ENCODE peak calls at places on chromosomes 16 and 17, in six cellular contexts. C is SK-N-SH, T is GM12878, V is IMR-90, I is A549, S is GM23248. A is an unnamed sample.
A peak's percentile ranks its signal among the peaks of the same experiment; 100 is the strongest.

GRCh38 chr16:53864819-53865491 is 161.0 kb downstream of the FTO start:
- DNase-seq in C (no peak), T (no peak), V (peak; percentile 24), I (peak; percentile 4), S (peak; percentile 57), A (no peak)

GRCh38 chr16:55379876-55380390 is 55.9 kb downstream of the IRX6 start:
- DNase-seq in C (no peak), T (no peak), V (no peak), I (no peak), S (no peak), A (no peak)

GRCh38 chr16:50478773-50479149 is 69.4 kb upstream of the NKD1 start:
- DNase-seq in C (no peak), T (no peak), V (no peak), I (no peak), S (no peak), A (no peak)

GRCh38 chr16:53219795-53220194 is 165.0 kb downstream of the CHD9 start:
- DNase-seq in C (no peak), T (no peak), V (peak; percentile 69), I (no peak), S (peak; percentile 65), A (no peak)

GRCh38 chr17:66687570-66688284 is 147.2 kb upstream of the CACNG5 start:
- DNase-seq in C (no peak), T (no peak), V (no peak), I (no peak), S (no peak), A (no peak)

GRCh38 chr16:85136213-85136704 is 24.0 kb upstream of the CIBAR2 start:
- DNase-seq in C (no peak), T (peak; percentile 28), V (no peak), I (no peak), S (no peak), A (no peak)

GRCh38 chr16:27235055-27235937 is 32.0 kb downstream of the KDM8 start:
- DNase-seq in C (peak; percentile 71), T (peak; percentile 38), V (peak; percentile 85), I (peak; percentile 40), S (peak; percentile 92), A (peak; percentile 65)

GRCh38 chr16:3797904-3798811 is 80.8 kb upstream of the TRAP1 start:
- DNase-seq in C (no peak), T (no peak), V (no peak), I (no peak), S (no peak), A (peak; percentile 14)

GRCh38 chr17:66567234-66568170 is 265.1 kb downstream of the PRKCA start:
- DNase-seq in C (peak; percentile 71), T (peak; percentile 23), V (peak; percentile 88), I (peak; percentile 78), S (peak; percentile 88), A (peak; percentile 79)

GRCh38 chr16:17529982-17530760 is 59.4 kb upstream of the XYLT1 start:
- DNase-seq in C (no peak), T (peak; percentile 51), V (no peak), I (no peak), S (no peak), A (no peak)

GRCh38 chr16:84062734-84063640 is 20.4 kb upstream of the SLC38A8 start:
- DNase-seq in C (peak; percentile 86), T (no peak), V (peak; percentile 74), I (peak; percentile 82), S (peak; percentile 81), A (peak; percentile 92)

GRCh38 chr16:14502932-14503741 is 126.9 kb downstream of the PARN start:
- DNase-seq in C (no peak), T (peak; percentile 79), V (peak; percentile 76), I (no peak), S (peak; percentile 66), A (no peak)

GRCh38 chr16:8935989-8936388 is 27.7 kb downstream of the USP7 start:
- DNase-seq in C (peak; percentile 39), T (no peak), V (no peak), I (no peak), S (no peak), A (peak; percentile 45)

GRCh38 chr17:43418441-43419374 is 19.9 kb downstream of the ARL4D start:
- DNase-seq in C (no peak), T (no peak), V (peak; percentile 92), I (peak; percentile 97), S (peak; percentile 97), A (peak; percentile 22)

GRCh38 chr17:45663772-45664171 is 120.3 kb upstream of the CRHR1 start:
- DNase-seq in C (no peak), T (no peak), V (no peak), I (no peak), S (no peak), A (no peak)

GRCh38 chr17:17778308-17779014 is 58.3 kb downstream of the SREBF1 start:
- DNase-seq in C (peak; percentile 68), T (no peak), V (peak; percentile 81), I (no peak), S (peak; percentile 21), A (no peak)

GRCh38 chr17:67203818-67204217 is 41.2 kb downstream of the HELZ start:
- DNase-seq in C (no peak), T (no peak), V (no peak), I (no peak), S (no peak), A (no peak)

GRCh38 chr16:57786632-57787518 is 15.4 kb downstream of the KIFC3 start:
- DNase-seq in C (no peak), T (no peak), V (peak; percentile 52), I (no peak), S (peak; percentile 59), A (no peak)

GRCh38 chr16:46757339-46758050 is 9.4 kb upstream of the MYLK3 start:
- DNase-seq in C (peak; percentile 92), T (no peak), V (peak; percentile 7), I (no peak), S (no peak), A (peak; percentile 28)

GRCh38 chr17:64736804-64737492 is 74.8 kb upstream of the SMURF2 start:
- DNase-seq in C (peak; percentile 30), T (no peak), V (peak; percentile 72), I (no peak), S (peak; percentile 69), A (peak; percentile 9)

GRCh38 chr17:13024033-13024432 is 6.2 kb upstream of the ELAC2 start:
- DNase-seq in C (no peak), T (no peak), V (no peak), I (no peak), S (no peak), A (no peak)

GRCh38 chr17:71978435-71978834 is 142.4 kb upstream of the SOX9 start:
- DNase-seq in C (no peak), T (no peak), V (no peak), I (no peak), S (no peak), A (no peak)

GRCh38 chr17:66540131-66540781 is 237.8 kb downstream of the PRKCA start:
- DNase-seq in C (peak; percentile 48), T (no peak), V (peak; percentile 91), I (no peak), S (peak; percentile 95), A (peak; percentile 69)

GRCh38 chr17:17834974-17835373 is 1.8 kb downstream of the SREBF1 start:
- DNase-seq in C (no peak), T (no peak), V (no peak), I (no peak), S (no peak), A (no peak)

GRCh38 chr17:21293846-21294240 is 9.3 kb downstream of the MAP2K3 start:
- DNase-seq in C (peak; percentile 24), T (no peak), V (no peak), I (no peak), S (no peak), A (no peak)

GRCh38 chr16:30139895-30140481 is 17.0 kb upstream of the MAPK3 start:
- DNase-seq in C (no peak), T (no peak), V (no peak), I (no peak), S (no peak), A (no peak)

GRCh38 chr17:290121-290521 is 62.5 kb downstream of the RPH3AL start:
- DNase-seq in C (no peak), T (no peak), V (no peak), I (no peak), S (no peak), A (no peak)

GRCh38 chr17:32445497-32445896 is 1.2 kb downstream of the PSMD11 start:
- DNase-seq in C (no peak), T (no peak), V (no peak), I (no peak), S (no peak), A (no peak)

GRCh38 chr16:66516172-66516807 is 33.6 kb downstream of the TK2 start:
- DNase-seq in C (no peak), T (no peak), V (no peak), I (no peak), S (peak; percentile 65), A (no peak)

GRCh38 chr16:66515543-66516171 is 34.3 kb downstream of the TK2 start:
- DNase-seq in C (no peak), T (no peak), V (peak; percentile 37), I (peak; percentile 44), S (peak; percentile 80), A (no peak)

GRCh38 chr16:66516808-66517585 is 32.9 kb downstream of the TK2 start:
- DNase-seq in C (peak; percentile 66), T (peak; percentile 98), V (peak; percentile 99), I (peak; percentile 98), S (peak; percentile 89), A (peak; percentile 18)

GRCh38 chr16:66519482-66519881 is 30.4 kb downstream of the TK2 start:
- DNase-seq in C (no peak), T (no peak), V (no peak), I (no peak), S (no peak), A (no peak)

GRCh38 chr16:66517586-66518263 is 32.2 kb downstream of the TK2 start:
- DNase-seq in C (no peak), T (no peak), V (no peak), I (no peak), S (no peak), A (no peak)
- H3K4me1 ChIP-seq in C (peaks cover 15% of the 10 kb centered on the region), T (peaks cover 57% of the 10 kb centered on the region), V (peaks cover 36% of the 10 kb centered on the region), I (peaks cover 50% of the 10 kb centered on the region), S (peaks cover 44% of the 10 kb centered on the region), A (peaks cover 12% of the 10 kb centered on the region)

GRCh38 chr17:79414063-79414462 is 196.8 kb downstream of the RBFOX3 start:
- DNase-seq in C (no peak), T (no peak), V (no peak), I (no peak), S (no peak), A (no peak)
- H3K9me3 ChIP-seq in C (no peaks in the 10 kb centered on the region), T (no peaks in the 10 kb centered on the region), V (no peaks in the 10 kb centered on the region), I (no peaks in the 10 kb centered on the region), S (no peaks in the 10 kb centered on the region), A (no peaks in the 10 kb centered on the region)

GRCh38 chr16:74982303-74982702 is 2.6 kb downstream of the WDR59 start:
- DNase-seq in C (no peak), T (no peak), V (no peak), I (no peak), S (no peak), A (no peak)
- H3K4me2 ChIP-seq in C (no peak overlapping the region), T (peak overlapping the region; percentile 82), V (no peak overlapping the region), I (no peak overlapping the region), S (no peak overlapping the region), A (no peak overlapping the region)

GRCh38 chr16:12474794-12475410 is 328.8 kb downstream of the CPPED1 start:
- DNase-seq in C (no peak), T (no peak), V (no peak), I (no peak), S (no peak), A (no peak)
- H3K4me1 ChIP-seq in C (no peaks in the 10 kb centered on the region), T (no peaks in the 10 kb centered on the region), V (peaks cover 8% of the 10 kb centered on the region), I (no peaks in the 10 kb centered on the region), S (no peaks in the 10 kb centered on the region), A (no peaks in the 10 kb centered on the region)